ENCODE peak calls at places on chromosome 9, in four cellular contexts. R is DND-41; T is psoas muscle; V is CD8-positive, alpha-beta T cell. L is an unnamed sample. For H3K4me1 and H3K9me3, the result is how much of the 10 kb centered on the place peaks cover.

GRCh38 chr9:129497064-129497836 is 123.7 kb downstream of the C9orf50 start:
- DNase-seq in R (no peak), T (no peak), V (no peak), L (no peak)

GRCh38 chr9:113887436-113887835 is 11.3 kb downstream of the ZNF618 start:
- DNase-seq in R (no peak), T (no peak), V (no peak), L (no peak)

GRCh38 chr9:19114680-19115270 is 12.1 kb upstream of the HAUS6 start:
- DNase-seq in R (no peak), T (no peak), V (no peak), L (no peak)

GRCh38 chr9:75142208-75142607 is 53.9 kb downstream of the OSTF1 start:
- DNase-seq in R (no peak), T (no peak), V (no peak), L (no peak)

GRCh38 chr9:76311576-76311975 is 82.7 kb downstream of the RFK start:
- DNase-seq in R (no peak), T (no peak), V (no peak), L (no peak)

GRCh38 chr9:121383715-121384114 is 13.7 kb upstream of the STOM start:
- DNase-seq in R (no peak), T (no peak), V (no peak), L (no peak)

GRCh38 chr9:133571491-133571890 is 37.0 kb downstream of the ADAMTSL2 start:
- DNase-seq in R (no peak), T (no peak), V (no peak), L (no peak)

GRCh38 chr9:125262217-125262991 is 778 bp downstream of the GAPVD1 start:
- DNase-seq in R (no peak), T (no peak), V (no peak), L (peak)

GRCh38 chr9:107953556-107954158 is 464.1 kb upstream of the KLF4 start:
- DNase-seq in R (no peak), T (no peak), V (no peak), L (no peak)

GRCh38 chr9:115591584-115591984 is 473.6 kb upstream of the TNC start:
- DNase-seq in R (peak), T (peak), V (no peak), L (no peak)

GRCh38 chr9:95406114-95406513 is 88.6 kb upstream of the FANCC start:
- DNase-seq in R (no peak), T (no peak), V (no peak), L (no peak)

GRCh38 chr9:69971643-69972449 is 71.8 kb upstream of the MAMDC2 start:
- DNase-seq in R (peak), T (peak), V (peak), L (no peak)

GRCh38 chr9:96612966-96613589 is 6.6 kb downstream of the CDC14B start:
- DNase-seq in R (no peak), T (no peak), V (no peak), L (no peak)

GRCh38 chr9:121372239-121372562 is 2.2 kb upstream of the STOM start:
- DNase-seq in R (no peak), T (no peak), V (no peak), L (no peak)

GRCh38 chr9:228929-229695 is 14.4 kb downstream of the DOCK8 start:
- DNase-seq in R (no peak), T (no peak), V (no peak), L (no peak)

GRCh38 chr9:130239741-130240241 is 25.8 kb upstream of the HMCN2 start:
- DNase-seq in R (no peak), T (peak), V (no peak), L (no peak)

GRCh38 chr9:93288341-93288740 is 104.4 kb downstream of the WNK2 start:
- DNase-seq in R (no peak), T (no peak), V (no peak), L (no peak)

GRCh38 chr9:83220737-83221136 is 157.8 kb upstream of the RASEF start:
- DNase-seq in R (no peak), T (no peak), V (no peak), L (no peak)

GRCh38 chr9:36151306-36152210 is 15.0 kb downstream of the GLIPR2 start:
- DNase-seq in R (peak), T (peak), V (peak), L (peak)

GRCh38 chr9:71763752-71764332 is 4.5 kb downstream of the CEMIP2 start:
- DNase-seq in R (no peak), T (no peak), V (no peak), L (no peak)

GRCh38 chr9:112334319-112334828 is 955 bp upstream of the PTBP3 start:
- DNase-seq in R (peak), T (no peak), V (peak), L (peak)

GRCh38 chr9:120336021-120336752 is 243.8 kb downstream of the CDK5RAP2 start:
- DNase-seq in R (no peak), T (no peak), V (no peak), L (no peak)

GRCh38 chr9:85224729-85225128 is 517.0 kb downstream of the AGTPBP1 start:
- DNase-seq in R (no peak), T (no peak), V (no peak), L (no peak)

GRCh38 chr9:13070612-13071595 is 208.6 kb downstream of the MPDZ start:
- DNase-seq in R (no peak), T (no peak), V (no peak), L (no peak)

GRCh38 chr9:93020785-93021670 is 37.5 kb upstream of the SUSD3 start:
- DNase-seq in R (peak), T (no peak), V (no peak), L (peak)

GRCh38 chr9:88092699-88093359 is 45.4 kb downstream of the SPATA31C2 start:
- DNase-seq in R (no peak), T (no peak), V (no peak), L (no peak)

GRCh38 chr9:31740705-31741104 is 643.7 kb upstream of the ACO1 start:
- DNase-seq in R (no peak), T (no peak), V (no peak), L (no peak)

GRCh38 chr9:69931340-69931739 is 110.7 kb downstream of the CFAP95 start:
- DNase-seq in R (no peak), T (no peak), V (no peak), L (no peak)

GRCh38 chr9:129964901-129965734 is 77.9 kb downstream of the FNBP1 start:
- DNase-seq in R (no peak), T (no peak), V (no peak), L (no peak)

GRCh38 chr9:82202808-82203207 is 214.2 kb downstream of the SPATA31D1 start:
- DNase-seq in R (no peak), T (no peak), V (no peak), L (no peak)

GRCh38 chr9:18260527-18260926 is 213.4 kb upstream of the ADAMTSL1 start:
- DNase-seq in R (peak), T (no peak), V (no peak), L (no peak)

GRCh38 chr9:88589656-88590055 is 54.7 kb downstream of the NXNL2 start:
- DNase-seq in R (no peak), T (no peak), V (no peak), L (no peak)

GRCh38 chr9:26723486-26723885 is 169.1 kb downstream of the CAAP1 start:
- DNase-seq in R (peak), T (peak), V (no peak), L (no peak)

GRCh38 chr9:131045300-131046092 is 36.5 kb downstream of the LAMC3 start:
- DNase-seq in R (peak), T (no peak), V (no peak), L (no peak)

GRCh38 chr9:1871486-1872181 is 143.5 kb upstream of the SMARCA2 start:
- DNase-seq in R (no peak), T (no peak), V (no peak), L (no peak)

GRCh38 chr9:95075700-95076099 is 241.8 kb downstream of the FANCC start:
- DNase-seq in R (no peak), T (no peak), V (no peak), L (no peak)

GRCh38 chr9:98971168-98971914 is 27.6 kb downstream of the COL15A1 start:
- DNase-seq in R (no peak), T (no peak), V (no peak), L (no peak)
- H3K4me1 ChIP-seq in R (under half), T (under half), V (under half), L (under half)

GRCh38 chr9:137349471-137350033 is 47.5 kb upstream of the NRARP start:
- DNase-seq in R (no peak), T (no peak), V (no peak), L (no peak)
- H3K9me3 ChIP-seq in R (under half), T (under half), V (under half), L (under half)

DNA sequence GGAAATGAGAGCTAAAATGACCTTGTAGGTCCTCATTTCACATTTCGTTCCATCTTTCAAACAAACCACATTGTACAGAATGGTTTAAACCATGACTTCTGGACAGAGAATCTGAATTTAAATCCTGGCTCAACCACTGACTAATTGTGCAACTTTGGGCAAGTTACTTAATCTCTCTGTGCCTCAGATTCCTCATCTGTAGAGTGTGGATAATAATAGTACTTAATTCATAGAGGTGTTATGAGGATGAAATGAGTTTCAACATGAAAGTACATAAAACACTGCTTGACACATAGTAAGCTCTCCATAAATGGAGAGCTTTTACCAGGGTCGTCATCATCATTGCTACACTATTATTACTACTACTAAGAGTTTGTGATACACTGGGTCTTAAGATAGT is 46.3 kb upstream of the FOXE1 start:
- DNase-seq in R (no peak), T (no peak), V (no peak), L (no peak)
- H3K4me1 ChIP-seq in R (under half), T (under half), V (under half), L (under half)

GRCh38 chr9:22617156-22617555 is 170.5 kb downstream of the DMRTA1 start:
- DNase-seq in R (no peak), T (no peak), V (no peak), L (no peak)
- H3K9me3 ChIP-seq in R (under half), T (under half), V (under half), L (under half)

GRCh38 chr9:135991771-135992170 is 30.6 kb upstream of the UBAC1 start:
- DNase-seq in R (no peak), T (no peak), V (no peak), L (no peak)
- H3K4me1 ChIP-seq in R (under half), T (under half), V (under half), L (under half)

GRCh38 chr9:11551106-11551505 is 938.3 kb upstream of the PTPRD start:
- DNase-seq in R (no peak), T (no peak), V (no peak), L (no peak)

DNA sequence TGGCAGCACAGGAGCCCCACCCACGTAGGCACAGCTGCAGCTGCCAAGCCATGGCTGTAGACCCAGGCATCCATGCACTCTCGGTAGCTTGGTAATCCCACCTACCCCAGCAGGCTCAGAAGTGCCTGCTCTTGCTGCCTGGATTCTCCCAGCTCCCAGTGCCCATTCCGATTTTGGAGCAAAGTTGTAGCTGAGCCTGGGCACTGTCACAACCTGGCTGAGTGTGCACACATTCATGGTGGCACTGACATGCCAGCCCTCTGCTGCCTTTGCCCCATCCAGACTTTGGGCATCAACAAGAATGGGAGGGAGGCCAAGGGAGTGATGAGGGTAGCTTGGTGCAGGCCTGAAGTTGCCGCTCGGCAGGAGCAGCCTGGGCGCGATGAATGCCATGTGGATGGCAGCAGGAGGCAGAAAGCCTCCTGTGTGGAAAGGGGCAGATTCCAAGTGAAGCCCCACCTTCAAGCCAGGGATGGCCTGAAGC is 936.6 kb upstream of the PTPRD start:
- DNase-seq in R (no peak), T (no peak), V (no peak), L (no peak)
- H3K9me3 ChIP-seq in R (under half), T (under half), V (under half), L (under half)

GRCh38 chr9:34991833-34992375 is 2.4 kb downstream of the DNAJB5 start:
- DNase-seq in R (no peak), T (peak), V (no peak), L (no peak)
- H3K4me1 ChIP-seq in R (under half), T (under half), V (under half), L (under half)

GRCh38 chr9:122619996-122620395 is 5.5 kb downstream of the OR1Q1 start:
- DNase-seq in R (no peak), T (no peak), V (no peak), L (no peak)
- H3K9me3 ChIP-seq in R (under half), T (under half), V (under half), L (under half)

GRCh38 chr9:116873441-116873840 is 186.3 kb downstream of the TRIM32 start:
- DNase-seq in R (no peak), T (no peak), V (no peak), L (no peak)

GRCh38 chr9:116873937-116874900 is 187.1 kb downstream of the TRIM32 start:
- DNase-seq in R (no peak), T (no peak), V (no peak), L (no peak)

GRCh38 chr9:116875576-116875975 is 188.5 kb downstream of the TRIM32 start:
- DNase-seq in R (no peak), T (no peak), V (no peak), L (no peak)

DNA sequence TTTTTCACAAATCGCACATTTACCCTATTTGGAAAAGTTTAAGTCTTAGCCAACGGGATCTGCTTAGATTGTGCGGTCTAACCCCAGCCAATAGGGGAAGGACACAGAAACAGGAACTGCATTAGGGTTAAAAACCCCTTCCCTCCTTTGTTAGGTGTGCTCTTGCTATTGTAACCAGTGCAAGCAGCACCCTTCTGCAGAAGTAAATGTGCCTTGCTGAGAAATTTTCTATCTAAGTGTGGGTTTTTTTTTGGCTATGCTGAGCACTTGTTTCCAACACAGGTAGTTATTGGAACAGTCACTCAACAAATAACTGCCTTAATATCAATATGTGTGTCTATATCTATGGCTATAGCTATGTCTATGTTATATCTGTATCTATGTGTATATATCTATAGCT is 190.0 kb downstream of the TRIM32 start:
- DNase-seq in R (no peak), T (no peak), V (no peak), L (no peak)
- H3K4me1 ChIP-seq in R (under half), T (under half), V (under half), L (under half)

L was measured in CD4-positive, alpha-beta memory T cell.